ENCODE peak calls at places on chromosomes 7 and 10, in four cellular contexts. X is left ventricle myocardium inferior, C is Panc1, Y is GM12878. B is an unnamed sample.

GRCh38 chr7:106959753-106960152 is 84.8 kb upstream of the PRKAR2B start:
- DNase-seq in X (no peak), C (no peak), Y (no peak), B (no peak)

GRCh38 chr10:14128519-14128918 is 202.2 kb downstream of the FRMD4A start:
- DNase-seq in X (no peak), C (no peak), Y (no peak), B (no peak)

GRCh38 chr10:131396108-131397010 is 84.8 kb upstream of the TCERG1L start:
- DNase-seq in X (no peak), C (no peak), Y (no peak), B (no peak)

GRCh38 chr7:40923631-40924030 is 779.3 kb downstream of the INHBA start:
- DNase-seq in X (no peak), C (no peak), Y (no peak), B (no peak)

GRCh38 chr7:50687096-50687495 is 95.6 kb downstream of the GRB10 start:
- DNase-seq in X (no peak), C (no peak), Y (no peak), B (no peak)

GRCh38 chr7:144606231-144606630 is 202.7 kb upstream of the NOBOX start:
- DNase-seq in X (no peak), C (no peak), Y (no peak), B (no peak)

GRCh38 chr7:100132697-100133137 is 6.0 kb downstream of the MBLAC1 start:
- DNase-seq in X (peak; percentile 46), C (peak; percentile 74), Y (no peak), B (no peak)

GRCh38 chr7:8078418-8078817 is 109.8 kb downstream of the GLCCI1 start:
- DNase-seq in X (no peak), C (no peak), Y (no peak), B (no peak)

GRCh38 chr10:26887611-26888215 is 27.0 kb upstream of the ABI1 start:
- DNase-seq in X (no peak), C (no peak), Y (no peak), B (no peak)

GRCh38 chr10:92972066-92972870 is 88.3 kb upstream of the CYP26C1 start:
- DNase-seq in X (no peak), C (peak; percentile 12), Y (no peak), B (no peak)

GRCh38 chr7:54831644-54832095 is 72.7 kb upstream of the SEC61G start:
- DNase-seq in X (no peak), C (no peak), Y (no peak), B (no peak)

GRCh38 chr7:117273325-117274292 is 49.2 kb downstream of the WNT2 start:
- DNase-seq in X (no peak), C (no peak), Y (no peak), B (no peak)

GRCh38 chr10:55348534-55348933 is 547.5 kb upstream of the PCDH15 start:
- DNase-seq in X (no peak), C (no peak), Y (no peak), B (no peak)

GRCh38 chr10:30742471-30742870 is 112.9 kb upstream of the LYZL2 start:
- DNase-seq in X (no peak), C (no peak), Y (peak; percentile 86), B (no peak)

GRCh38 chr10:5416981-5417380 is 4.6 kb downstream of the NET1 start:
- DNase-seq in X (no peak), C (no peak), Y (no peak), B (no peak)

GRCh38 chr7:65477326-65477725 is 103.7 kb downstream of the ZNF92 start:
- DNase-seq in X (no peak), C (no peak), Y (no peak), B (no peak)

GRCh38 chr7:70595741-70596574 is 536.0 kb upstream of the GALNT17 start:
- DNase-seq in X (no peak), C (no peak), Y (no peak), B (no peak)

GRCh38 chr7:128066858-128067257 is 35.6 kb upstream of the LRRC4 start:
- DNase-seq in X (no peak), C (no peak), Y (no peak), B (no peak)

GRCh38 chr10:71632896-71633600 is 86.5 kb downstream of the C10orf105 start:
- DNase-seq in X (no peak), C (no peak), Y (no peak), B (no peak)

GRCh38 chr10:129959544-129960492 is 4.3 kb downstream of the EBF3 start:
- DNase-seq in X (no peak), C (no peak), Y (no peak), B (peak; percentile 25)

GRCh38 chr10:129956902-129957673 is 7.0 kb downstream of the EBF3 start:
- DNase-seq in X (no peak), C (no peak), Y (no peak), B (no peak)

GRCh38 chr10:129958686-129959543 is 5.2 kb downstream of the EBF3 start:
- DNase-seq in X (no peak), C (no peak), Y (no peak), B (peak; percentile 30)

GRCh38 chr10:129956285-129956649 is 7.8 kb downstream of the EBF3 start:
- DNase-seq in X (no peak), C (no peak), Y (no peak), B (no peak)

DNA sequence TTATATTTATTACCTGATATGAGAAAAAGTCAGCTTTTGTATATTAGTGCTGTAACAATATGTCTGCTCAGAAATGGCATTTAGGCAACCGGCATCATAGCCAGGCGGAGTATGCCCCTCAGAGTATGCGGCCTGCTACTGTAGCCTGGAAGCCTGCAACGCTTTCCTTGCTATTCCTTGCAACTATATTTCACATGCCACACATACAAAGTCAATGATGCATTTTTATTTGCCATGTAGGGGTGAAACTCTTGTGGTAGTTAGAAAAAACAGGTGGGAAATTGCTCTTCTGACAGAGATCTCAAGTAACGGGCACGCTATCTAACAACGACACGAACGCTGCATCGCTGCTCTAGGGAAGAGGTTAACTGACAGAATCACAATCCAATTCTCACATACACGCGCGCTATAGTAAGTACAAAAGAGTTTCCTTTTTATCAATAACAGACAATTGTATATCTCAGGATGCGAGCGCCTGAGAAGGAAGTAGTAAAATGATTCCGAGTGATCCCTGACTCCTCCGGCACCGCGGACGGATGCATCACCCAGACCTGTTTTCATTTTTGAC is 5.9 kb downstream of the EBF3 start:
- DNase-seq in X (no peak), C (no peak), Y (no peak), B (no peak)
- H3K4me3 ChIP-seq in X (peak overlapping the region; percentile 75), C (no peak overlapping the region), Y (no peak overlapping the region), B (peak overlapping the region; percentile 83)

GRCh38 chr7:22214000-22214399 is 143.0 kb downstream of the RAPGEF5 start:
- DNase-seq in X (no peak), C (no peak), Y (no peak), B (peak; percentile 47)
- H3K4me1 ChIP-seq in X (peaks cover 82% of the 10 kb centered on the region), C (no peaks in the 10 kb centered on the region), Y (no peaks in the 10 kb centered on the region), B (peaks cover 70% of the 10 kb centered on the region)

GRCh38 chr7:87598234-87599009 is 2.3 kb downstream of the ABCB1 start:
- DNase-seq in X (no peak), C (no peak), Y (no peak), B (no peak)
- H3K4me3 ChIP-seq in X (peak overlapping the region; percentile 69), C (no peak overlapping the region), Y (no peak overlapping the region), B (no peak overlapping the region)

GRCh38 chr10:132407243-132407746 is 10.3 kb downstream of the PWWP2B start:
- DNase-seq in X (peak; percentile 74), C (no peak), Y (no peak), B (peak; percentile 82)
- H3K4me1 ChIP-seq in X (peaks cover 45% of the 10 kb centered on the region), C (peaks cover 52% of the 10 kb centered on the region), Y (no peaks in the 10 kb centered on the region), B (peaks cover 18% of the 10 kb centered on the region)

DNA sequence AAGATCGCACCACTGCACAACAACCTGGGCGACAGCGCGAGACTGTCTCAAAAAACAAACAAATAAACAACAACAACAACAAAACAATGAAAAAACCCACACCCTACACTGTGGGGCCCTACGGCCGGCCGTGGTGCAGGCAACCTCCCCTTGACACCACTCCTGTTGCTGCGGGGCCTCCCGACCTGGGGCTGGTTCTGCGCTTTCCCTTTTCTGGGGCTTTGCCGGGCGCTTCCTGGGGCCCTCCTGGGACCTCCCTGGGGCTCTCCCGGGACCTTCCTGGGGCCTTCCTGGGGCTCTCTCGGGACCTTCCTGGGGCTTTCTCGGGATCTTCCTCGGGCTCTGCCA is 46.6 kb downstream of the INSIG1 start:
- DNase-seq in X (no peak), C (no peak), Y (no peak), B (no peak)
- H3K4me3 ChIP-seq in X (peak overlapping the region; percentile 60), C (peak overlapping the region; percentile 48), Y (no peak overlapping the region), B (no peak overlapping the region)

DNA sequence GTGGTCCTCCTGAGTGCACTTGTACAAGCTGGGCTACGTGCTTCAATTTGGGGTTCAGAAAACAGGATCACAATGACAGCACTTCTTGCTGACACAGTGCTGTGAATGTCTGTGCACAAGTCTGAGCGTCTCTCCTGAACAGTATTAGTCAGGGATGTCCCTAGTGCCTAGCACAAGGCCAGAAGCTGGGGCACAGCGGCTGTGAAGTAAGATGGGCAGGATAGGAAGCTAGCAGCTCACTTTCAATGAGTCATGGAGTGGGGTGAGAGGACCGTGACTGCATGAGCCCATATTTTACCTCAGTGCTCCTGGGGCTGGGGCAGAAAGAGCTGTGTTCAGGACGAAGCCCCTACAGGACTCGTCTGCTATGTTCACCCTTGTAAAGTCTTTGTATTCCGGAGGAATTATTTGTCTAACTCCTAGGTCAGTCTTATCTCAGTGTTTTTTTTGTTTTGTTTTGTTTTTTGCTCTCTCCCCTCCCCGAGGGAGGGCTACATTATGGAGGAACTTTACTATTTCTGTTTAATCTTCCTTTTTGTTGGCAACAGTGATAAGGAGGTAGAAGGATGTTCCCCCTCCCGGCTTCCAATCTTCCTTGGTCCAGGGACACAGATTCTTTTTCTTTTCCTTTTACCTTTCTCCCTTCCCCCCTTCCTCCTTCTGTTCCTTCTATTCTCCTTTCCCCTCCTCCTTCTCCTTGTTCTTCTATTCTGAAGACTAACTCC is 2.8 kb upstream of the LRMDA start:
- DNase-seq in X (no peak), C (no peak), Y (peak; percentile 16), B (no peak)
- H3K4me1 ChIP-seq in X (peaks cover 53% of the 10 kb centered on the region), C (peaks cover 3% of the 10 kb centered on the region), Y (no peaks in the 10 kb centered on the region), B (peaks cover 18% of the 10 kb centered on the region)

GRCh38 chr7:6528401-6529130 is 22.7 kb downstream of the GRID2IP start:
- DNase-seq in X (no peak), C (no peak), Y (no peak), B (no peak)

GRCh38 chr7:6530626-6531491 is 20.4 kb downstream of the GRID2IP start:
- DNase-seq in X (no peak), C (no peak), Y (no peak), B (no peak)

GRCh38 chr7:6531492-6532279 is 19.6 kb downstream of the GRID2IP start:
- DNase-seq in X (no peak), C (no peak), Y (no peak), B (no peak)

GRCh38 chr7:6529643-6530042 is 21.6 kb downstream of the GRID2IP start:
- DNase-seq in X (no peak), C (no peak), Y (no peak), B (no peak)

DNA sequence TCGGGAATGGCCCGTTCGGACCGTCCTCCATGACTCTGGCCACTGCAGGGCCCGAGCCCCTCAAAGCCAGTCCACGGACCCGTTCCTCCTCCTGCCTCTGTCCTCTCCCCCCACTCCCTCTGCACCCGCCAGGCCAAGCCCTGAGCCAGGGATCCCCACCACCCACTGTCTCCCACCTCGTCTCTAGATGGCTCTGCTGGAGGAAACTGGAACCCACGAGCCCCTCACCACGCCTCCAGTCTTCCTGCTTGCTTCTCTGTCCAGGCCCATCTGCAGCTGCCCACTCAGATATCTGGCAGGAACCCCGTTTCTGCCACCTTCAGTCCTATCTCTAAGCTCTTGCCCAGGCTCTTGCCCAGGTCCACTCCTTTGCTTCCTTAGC is 24.3 kb downstream of the GRID2IP start:
- DNase-seq in X (no peak), C (no peak), Y (no peak), B (no peak)
- H3K4me3 ChIP-seq in X (peak overlapping the region; percentile 60), C (peak overlapping the region; percentile 48), Y (no peak overlapping the region), B (peak overlapping the region; percentile 51)

B was measured in heart left ventricle.